ENCODE peak calls at places on chromosomes 4 and X, in ten cellular contexts. One of them, this sample, is unnamed.

GRCh38 chrX:153908219-153908875 is 3.9 kb downstream of the AVPR2 start:
- DNase-seq in C1 segment of cervical spinal cord: no peak
- DNase-seq in GM23338: no peak
- DNase-seq in A673: no peak
- DNase-seq in fibroblast of pulmonary artery: no peak
- DNase-seq in SW 1271: no peak
- DNase-seq in NCI-H774: no peak
- DNase-seq in RPMI8226: no peak
- DNase-seq in DND-41: no peak
- DNase-seq in T-helper 2 cell: no peak
- DNase-seq in this sample: no peak

GRCh38 chrX:34656842-34657780 is at the start of gene TMEM47:
- DNase-seq in C1 segment of cervical spinal cord: no peak
- DNase-seq in NCI-H774: peak
- DNase-seq in A673: peak
- DNase-seq in GM23338: peak
- DNase-seq in fibroblast of pulmonary artery: peak
- DNase-seq in T-helper 2 cell: peak
- DNase-seq in DND-41: no peak
- DNase-seq in SW 1271: no peak
- DNase-seq in RPMI8226: peak
- DNase-seq in this sample: peak

GRCh38 chr4:53908661-53909078 is 155.7 kb downstream of the CHIC2 start:
- DNase-seq in GM23338: peak
- DNase-seq in fibroblast of pulmonary artery: peak
- DNase-seq in T-helper 2 cell: peak
- DNase-seq in A673: peak
- DNase-seq in SW 1271: peak
- DNase-seq in DND-41: peak
- DNase-seq in NCI-H774: peak
- DNase-seq in C1 segment of cervical spinal cord: no peak
- DNase-seq in RPMI8226: peak
- DNase-seq in this sample: peak

GRCh38 chr4:181860157-181860556 is 383.0 kb upstream of the TENM3 start:
- DNase-seq in NCI-H774: no peak
- DNase-seq in A673: peak
- DNase-seq in DND-41: no peak
- DNase-seq in C1 segment of cervical spinal cord: no peak
- DNase-seq in T-helper 2 cell: no peak
- DNase-seq in SW 1271: no peak
- DNase-seq in RPMI8226: no peak
- DNase-seq in GM23338: no peak
- DNase-seq in fibroblast of pulmonary artery: peak
- DNase-seq in this sample: no peak

GRCh38 chr4:151573945-151574344 is 165.0 kb downstream of the FHIP1A start:
- DNase-seq in GM23338: no peak
- DNase-seq in SW 1271: no peak
- DNase-seq in T-helper 2 cell: no peak
- DNase-seq in RPMI8226: no peak
- DNase-seq in fibroblast of pulmonary artery: no peak
- DNase-seq in NCI-H774: no peak
- DNase-seq in C1 segment of cervical spinal cord: no peak
- DNase-seq in DND-41: no peak
- DNase-seq in A673: no peak
- DNase-seq in this sample: peak

GRCh38 chrX:153587342-153587741 is 11.6 kb downstream of the CCNQ start:
- DNase-seq in GM23338: no peak
- DNase-seq in SW 1271: no peak
- DNase-seq in DND-41: no peak
- DNase-seq in fibroblast of pulmonary artery: no peak
- DNase-seq in A673: no peak
- DNase-seq in C1 segment of cervical spinal cord: no peak
- DNase-seq in T-helper 2 cell: no peak
- DNase-seq in RPMI8226: no peak
- DNase-seq in NCI-H774: no peak
- DNase-seq in this sample: no peak

GRCh38 chrX:87299563-87300160 is 217.9 kb upstream of the KLHL4 start:
- DNase-seq in C1 segment of cervical spinal cord: no peak
- DNase-seq in A673: peak
- DNase-seq in DND-41: no peak
- DNase-seq in RPMI8226: peak
- DNase-seq in fibroblast of pulmonary artery: peak
- DNase-seq in NCI-H774: no peak
- DNase-seq in SW 1271: no peak
- DNase-seq in T-helper 2 cell: peak
- DNase-seq in GM23338: peak
- DNase-seq in this sample: no peak

GRCh38 chr4:33924801-33925200 is 2319.5 kb downstream of the ARAP2 start:
- DNase-seq in GM23338: no peak
- DNase-seq in NCI-H774: no peak
- DNase-seq in C1 segment of cervical spinal cord: no peak
- DNase-seq in fibroblast of pulmonary artery: no peak
- DNase-seq in A673: no peak
- DNase-seq in RPMI8226: no peak
- DNase-seq in DND-41: no peak
- DNase-seq in T-helper 2 cell: no peak
- DNase-seq in SW 1271: no peak
- DNase-seq in this sample: no peak

This sample was measured in brain microvascular endothelial cell.